ENCODE peak calls at places on chromosome X, in eight cellular contexts. V is T-helper 17 cell; B is NCI-H510A; N is CD8-positive, alpha-beta T cell; S is T-helper 2 cell; A is stimulated activated CD4-positive, alpha-beta T cell treated with anti-CD3 and anti-CD28 coated beads, Interleukin-1b, Interleukin-23, amount 100 ng/mL, for 1 hour; E is activated naive CD4-positive, alpha-beta T cell; Y is ELR. C is an unnamed sample.

GRCh38 chrX:29229802-29230201 is 642.6 kb downstream of the IL1RAPL1 start:
- DNase-seq in V (no peak), B (no peak), N (no peak), S (no peak), A (no peak), E (no peak), Y (peak; percentile 6), C (no peak)

GRCh38 chrX:154598656-154599055 is 13.7 kb downstream of the CTAG1A start:
- DNase-seq in V (no peak), B (no peak), N (peak; percentile 21), S (no peak), A (no peak), E (no peak), Y (no peak), C (no peak)

GRCh38 chrX:110420771-110421498 is 62.3 kb downstream of the RTL9 start:
- DNase-seq in V (no peak), B (no peak), N (no peak), S (no peak), A (no peak), E (no peak), Y (peak; percentile 54), C (no peak)

GRCh38 chrX:42097491-42097890 is 174.1 kb upstream of the CASK start:
- DNase-seq in V (no peak), B (no peak), N (no peak), S (no peak), A (no peak), E (no peak), Y (no peak), C (no peak)

GRCh38 chrX:12223650-12224049 is 85.4 kb downstream of the FRMPD4 start:
- DNase-seq in V (no peak), B (no peak), N (no peak), S (no peak), A (no peak), E (no peak), Y (peak; percentile 81), C (no peak)

GRCh38 chrX:46796574-46797191 is 37.8 kb upstream of the SLC9A7 start:
- DNase-seq in V (peak; percentile 32), B (no peak), N (peak; percentile 70), S (peak; percentile 7), A (peak; percentile 67), E (peak; percentile 10), Y (peak; percentile 75), C (peak; percentile 51)

GRCh38 chrX:56429581-56429980 is 133.8 kb upstream of the UBQLN2 start:
- DNase-seq in V (no peak), B (no peak), N (no peak), S (no peak), A (no peak), E (no peak), Y (no peak), C (no peak)

GRCh38 chrX:39759526-39760224 is 338.1 kb downstream of the BCOR start:
- DNase-seq in V (no peak), B (no peak), N (no peak), S (no peak), A (no peak), E (no peak), Y (peak; percentile 42), C (no peak)

GRCh38 chrX:100895365-100896075 is 21.4 kb upstream of the NOX1 start:
- DNase-seq in V (no peak), B (peak; percentile 18), N (no peak), S (no peak), A (no peak), E (no peak), Y (peak; percentile 60), C (no peak)

GRCh38 chrX:118286066-118286758 is 59.7 kb upstream of the WDR44 start:
- DNase-seq in V (no peak), B (no peak), N (no peak), S (no peak), A (no peak), E (no peak), Y (no peak), C (no peak)

GRCh38 chrX:56746996-56747395 is 18.0 kb downstream of the NBDY start:
- DNase-seq in V (no peak), B (no peak), N (no peak), S (no peak), A (no peak), E (no peak), Y (no peak), C (no peak)

GRCh38 chrX:24646745-24647182 is 383 bp downstream of the PCYT1B start:
- DNase-seq in V (no peak), B (no peak), N (no peak), S (no peak), A (no peak), E (no peak), Y (peak; percentile 3), C (no peak)

C was measured in stimulated activated CD8-positive, alpha-beta memory T cell treated with anti-CD3 and anti-CD28 coated beads, Interleukin-4, amount 100 ng/mL, for 4 hours.